ENCODE peak calls at places on chromosomes 7 and 10, in four cellular contexts. One of them, this sample, is unnamed.

GRCh38 chr10:30182191-30183075 is 123.0 kb upstream of the JCAD start:
- DNase-seq in neural crest cell: no peak
- DNase-seq in stimulated activated CD4-positive, alpha-beta T cell treated with anti-CD3 and anti-CD28 coated beads, Interleukin-1b, Interleukin-23, amount 100 ng/mL, for 48 hours: no peak
- DNase-seq in AG04450: peak
- DNase-seq in this sample: peak

GRCh38 chr7:158265743-158266080 is 321.9 kb downstream of the PTPRN2 start:
- DNase-seq in neural crest cell: no peak
- DNase-seq in stimulated activated CD4-positive, alpha-beta T cell treated with anti-CD3 and anti-CD28 coated beads, Interleukin-1b, Interleukin-23, amount 100 ng/mL, for 48 hours: no peak
- DNase-seq in AG04450: no peak
- DNase-seq in this sample: no peak

GRCh38 chr10:102064868-102065560 is at the start of gene HPS6:
- DNase-seq in neural crest cell: peak
- DNase-seq in stimulated activated CD4-positive, alpha-beta T cell treated with anti-CD3 and anti-CD28 coated beads, Interleukin-1b, Interleukin-23, amount 100 ng/mL, for 48 hours: peak
- DNase-seq in AG04450: peak
- DNase-seq in this sample: peak

GRCh38 chr7:74371381-74372059 is 82.2 kb upstream of the GTF2IRD1 start:
- DNase-seq in neural crest cell: no peak
- DNase-seq in stimulated activated CD4-positive, alpha-beta T cell treated with anti-CD3 and anti-CD28 coated beads, Interleukin-1b, Interleukin-23, amount 100 ng/mL, for 48 hours: no peak
- DNase-seq in AG04450: no peak
- DNase-seq in this sample: no peak

GRCh38 chr7:108234981-108235450 is 104.9 kb upstream of the LAMB4 start:
- DNase-seq in neural crest cell: no peak
- DNase-seq in stimulated activated CD4-positive, alpha-beta T cell treated with anti-CD3 and anti-CD28 coated beads, Interleukin-1b, Interleukin-23, amount 100 ng/mL, for 48 hours: no peak
- DNase-seq in AG04450: no peak
- DNase-seq in this sample: no peak

GRCh38 chr10:49274886-49275285 is 24.1 kb upstream of the C10orf71 start:
- DNase-seq in neural crest cell: no peak
- DNase-seq in stimulated activated CD4-positive, alpha-beta T cell treated with anti-CD3 and anti-CD28 coated beads, Interleukin-1b, Interleukin-23, amount 100 ng/mL, for 48 hours: no peak
- DNase-seq in AG04450: no peak
- DNase-seq in this sample: no peak

GRCh38 chr7:80900583-80901576 is 18.0 kb downstream of the SEMA3C start:
- DNase-seq in neural crest cell: no peak
- DNase-seq in stimulated activated CD4-positive, alpha-beta T cell treated with anti-CD3 and anti-CD28 coated beads, Interleukin-1b, Interleukin-23, amount 100 ng/mL, for 48 hours: no peak
- DNase-seq in AG04450: no peak
- DNase-seq in this sample: peak

GRCh38 chr7:87083865-87084519 is 24.5 kb upstream of the ELAPOR2 start:
- DNase-seq in neural crest cell: no peak
- DNase-seq in stimulated activated CD4-positive, alpha-beta T cell treated with anti-CD3 and anti-CD28 coated beads, Interleukin-1b, Interleukin-23, amount 100 ng/mL, for 48 hours: peak
- DNase-seq in AG04450: no peak
- DNase-seq in this sample: no peak

GRCh38 chr7:155495440-155496248 is 37.7 kb downstream of the EN2 start:
- DNase-seq in neural crest cell: no peak
- DNase-seq in stimulated activated CD4-positive, alpha-beta T cell treated with anti-CD3 and anti-CD28 coated beads, Interleukin-1b, Interleukin-23, amount 100 ng/mL, for 48 hours: no peak
- DNase-seq in AG04450: no peak
- DNase-seq in this sample: no peak

GRCh38 chr7:133061357-133061756 is 20.5 kb downstream of the CHCHD3 start:
- DNase-seq in neural crest cell: no peak
- DNase-seq in stimulated activated CD4-positive, alpha-beta T cell treated with anti-CD3 and anti-CD28 coated beads, Interleukin-1b, Interleukin-23, amount 100 ng/mL, for 48 hours: no peak
- DNase-seq in AG04450: no peak
- DNase-seq in this sample: no peak

GRCh38 chr10:310976-311639 is 175.9 kb downstream of the ZMYND11 start:
- DNase-seq in neural crest cell: no peak
- DNase-seq in stimulated activated CD4-positive, alpha-beta T cell treated with anti-CD3 and anti-CD28 coated beads, Interleukin-1b, Interleukin-23, amount 100 ng/mL, for 48 hours: no peak
- DNase-seq in AG04450: no peak
- DNase-seq in this sample: no peak

GRCh38 chr10:68897336-68897741 is 3.8 kb upstream of the DDX50 start:
- DNase-seq in neural crest cell: peak
- DNase-seq in stimulated activated CD4-positive, alpha-beta T cell treated with anti-CD3 and anti-CD28 coated beads, Interleukin-1b, Interleukin-23, amount 100 ng/mL, for 48 hours: peak
- DNase-seq in AG04450: peak
- DNase-seq in this sample: peak

GRCh38 chr7:46525876-46526275 is 604.8 kb upstream of the IGFBP3 start:
- DNase-seq in neural crest cell: no peak
- DNase-seq in stimulated activated CD4-positive, alpha-beta T cell treated with anti-CD3 and anti-CD28 coated beads, Interleukin-1b, Interleukin-23, amount 100 ng/mL, for 48 hours: no peak
- DNase-seq in AG04450: no peak
- DNase-seq in this sample: no peak

GRCh38 chr10:31578951-31579350 is 259.9 kb downstream of the ZEB1 start:
- DNase-seq in neural crest cell: no peak
- DNase-seq in stimulated activated CD4-positive, alpha-beta T cell treated with anti-CD3 and anti-CD28 coated beads, Interleukin-1b, Interleukin-23, amount 100 ng/mL, for 48 hours: no peak
- DNase-seq in AG04450: no peak
- DNase-seq in this sample: no peak

GRCh38 chr7:111892568-111892967 is 313.6 kb downstream of the DOCK4 start:
- DNase-seq in neural crest cell: no peak
- DNase-seq in stimulated activated CD4-positive, alpha-beta T cell treated with anti-CD3 and anti-CD28 coated beads, Interleukin-1b, Interleukin-23, amount 100 ng/mL, for 48 hours: no peak
- DNase-seq in AG04450: no peak
- DNase-seq in this sample: no peak

GRCh38 chr7:131008840-131009651 is 275.0 kb upstream of the KLF14 start:
- DNase-seq in neural crest cell: no peak
- DNase-seq in stimulated activated CD4-positive, alpha-beta T cell treated with anti-CD3 and anti-CD28 coated beads, Interleukin-1b, Interleukin-23, amount 100 ng/mL, for 48 hours: no peak
- DNase-seq in AG04450: no peak
- DNase-seq in this sample: no peak

GRCh38 chr10:75191821-75192568 is 18.6 kb upstream of the VDAC2 start:
- DNase-seq in neural crest cell: no peak
- DNase-seq in stimulated activated CD4-positive, alpha-beta T cell treated with anti-CD3 and anti-CD28 coated beads, Interleukin-1b, Interleukin-23, amount 100 ng/mL, for 48 hours: no peak
- DNase-seq in AG04450: peak
- DNase-seq in this sample: peak

GRCh38 chr7:24318326-24318725 is 34.3 kb downstream of the NPY start:
- DNase-seq in neural crest cell: no peak
- DNase-seq in stimulated activated CD4-positive, alpha-beta T cell treated with anti-CD3 and anti-CD28 coated beads, Interleukin-1b, Interleukin-23, amount 100 ng/mL, for 48 hours: no peak
- DNase-seq in AG04450: no peak
- DNase-seq in this sample: no peak

GRCh38 chr10:131533846-131534526 is 222.5 kb upstream of the TCERG1L start:
- DNase-seq in neural crest cell: no peak
- DNase-seq in stimulated activated CD4-positive, alpha-beta T cell treated with anti-CD3 and anti-CD28 coated beads, Interleukin-1b, Interleukin-23, amount 100 ng/mL, for 48 hours: no peak
- DNase-seq in AG04450: no peak
- DNase-seq in this sample: no peak

GRCh38 chr10:96685297-96685696 is 35.0 kb downstream of the PIK3AP1 start:
- DNase-seq in neural crest cell: no peak
- DNase-seq in stimulated activated CD4-positive, alpha-beta T cell treated with anti-CD3 and anti-CD28 coated beads, Interleukin-1b, Interleukin-23, amount 100 ng/mL, for 48 hours: no peak
- DNase-seq in AG04450: no peak
- DNase-seq in this sample: no peak

GRCh38 chr10:35216303-35216905 is 89.8 kb downstream of the CREM start:
- DNase-seq in neural crest cell: no peak
- DNase-seq in stimulated activated CD4-positive, alpha-beta T cell treated with anti-CD3 and anti-CD28 coated beads, Interleukin-1b, Interleukin-23, amount 100 ng/mL, for 48 hours: peak
- DNase-seq in AG04450: no peak
- DNase-seq in this sample: no peak

GRCh38 chr10:5890519-5890878 is 456 bp downstream of the FBH1 start:
- DNase-seq in neural crest cell: peak
- DNase-seq in stimulated activated CD4-positive, alpha-beta T cell treated with anti-CD3 and anti-CD28 coated beads, Interleukin-1b, Interleukin-23, amount 100 ng/mL, for 48 hours: peak
- DNase-seq in AG04450: no peak
- DNase-seq in this sample: no peak

This sample was measured in fibroblast of the conjunctiva.